ENCODE peak calls at places on chromosomes 1 and 21, in seven cellular contexts. One of them, this sample, is unnamed.

GRCh38 chr1:201792534-201793305 is 36.2 kb upstream of the IPO9 start:
- DNase-seq in M059J: peak
- DNase-seq in iris pigment epithelial cell: peak
- DNase-seq in AG09319: peak
- DNase-seq in CD4-positive, alpha-beta T cell: peak
- DNase-seq in fibroblast of gingiva: peak
- DNase-seq in EL: peak
- DNase-seq in this sample: no peak

GRCh38 chr1:214422137-214422671 is 129.2 kb downstream of the PTPN14 start:
- DNase-seq in M059J: peak
- DNase-seq in EL: peak
- DNase-seq in CD4-positive, alpha-beta T cell: no peak
- DNase-seq in iris pigment epithelial cell: peak
- DNase-seq in fibroblast of gingiva: peak
- DNase-seq in AG09319: no peak
- DNase-seq in this sample: no peak

GRCh38 chr21:38920631-38921398 is 115.1 kb downstream of the ETS2 start:
- DNase-seq in CD4-positive, alpha-beta T cell: no peak
- DNase-seq in EL: peak
- DNase-seq in fibroblast of gingiva: peak
- DNase-seq in iris pigment epithelial cell: peak
- DNase-seq in M059J: peak
- DNase-seq in AG09319: no peak
- DNase-seq in this sample: no peak

GRCh38 chr1:69671363-69672010 is 103.8 kb downstream of the LRRC7 start:
- DNase-seq in M059J: peak
- DNase-seq in AG09319: no peak
- DNase-seq in iris pigment epithelial cell: peak
- DNase-seq in fibroblast of gingiva: no peak
- DNase-seq in CD4-positive, alpha-beta T cell: no peak
- DNase-seq in EL: peak
- DNase-seq in this sample: no peak

GRCh38 chr1:231694081-231694443 is 67.5 kb downstream of the DISC1 start:
- DNase-seq in EL: no peak
- DNase-seq in fibroblast of gingiva: no peak
- DNase-seq in CD4-positive, alpha-beta T cell: no peak
- DNase-seq in M059J: no peak
- DNase-seq in AG09319: no peak
- DNase-seq in iris pigment epithelial cell: no peak
- DNase-seq in this sample: no peak

GRCh38 chr1:115924730-115925129 is 51.6 kb upstream of the SLC22A15 start:
- DNase-seq in AG09319: no peak
- DNase-seq in EL: no peak
- DNase-seq in M059J: no peak
- DNase-seq in CD4-positive, alpha-beta T cell: no peak
- DNase-seq in fibroblast of gingiva: no peak
- DNase-seq in iris pigment epithelial cell: no peak
- DNase-seq in this sample: no peak

GRCh38 chr21:41147979-41148355 is 20.0 kb upstream of the BACE2 start:
- DNase-seq in EL: no peak
- DNase-seq in M059J: no peak
- DNase-seq in AG09319: no peak
- DNase-seq in CD4-positive, alpha-beta T cell: no peak
- DNase-seq in iris pigment epithelial cell: no peak
- DNase-seq in fibroblast of gingiva: no peak
- DNase-seq in this sample: no peak

GRCh38 chr21:29504751-29505321 is 206.1 kb downstream of the BACH1 start:
- DNase-seq in CD4-positive, alpha-beta T cell: no peak
- DNase-seq in iris pigment epithelial cell: peak
- DNase-seq in AG09319: no peak
- DNase-seq in fibroblast of gingiva: peak
- DNase-seq in M059J: peak
- DNase-seq in EL: peak
- DNase-seq in this sample: no peak

GRCh38 chr1:244424649-244425334 is 26.9 kb downstream of the ADSS2 start:
- DNase-seq in EL: no peak
- DNase-seq in fibroblast of gingiva: no peak
- DNase-seq in CD4-positive, alpha-beta T cell: no peak
- DNase-seq in AG09319: no peak
- DNase-seq in M059J: no peak
- DNase-seq in iris pigment epithelial cell: no peak
- DNase-seq in this sample: no peak

GRCh38 chr1:100862591-100862990 is 32.1 kb downstream of the EXTL2 start:
- DNase-seq in M059J: peak
- DNase-seq in CD4-positive, alpha-beta T cell: no peak
- DNase-seq in iris pigment epithelial cell: peak
- DNase-seq in AG09319: no peak
- DNase-seq in fibroblast of gingiva: no peak
- DNase-seq in EL: peak
- DNase-seq in this sample: no peak

GRCh38 chr1:217019475-217019874 is 296.2 kb upstream of the ESRRG start:
- DNase-seq in iris pigment epithelial cell: no peak
- DNase-seq in AG09319: no peak
- DNase-seq in EL: no peak
- DNase-seq in fibroblast of gingiva: no peak
- DNase-seq in M059J: no peak
- DNase-seq in CD4-positive, alpha-beta T cell: no peak
- DNase-seq in this sample: no peak

GRCh38 chr21:32772281-32773047 is 909 bp upstream of the PAXBP1 start:
- DNase-seq in EL: peak
- DNase-seq in AG09319: no peak
- DNase-seq in fibroblast of gingiva: peak
- DNase-seq in CD4-positive, alpha-beta T cell: peak
- DNase-seq in iris pigment epithelial cell: peak
- DNase-seq in M059J: peak
- DNase-seq in this sample: peak

GRCh38 chr1:214004014-214004413 is 16.2 kb downstream of the PROX1 start:
- DNase-seq in iris pigment epithelial cell: no peak
- DNase-seq in EL: no peak
- DNase-seq in AG09319: no peak
- DNase-seq in fibroblast of gingiva: no peak
- DNase-seq in M059J: no peak
- DNase-seq in CD4-positive, alpha-beta T cell: no peak
- DNase-seq in this sample: no peak

GRCh38 chr1:235919797-235920475 is 53.2 kb upstream of the LYST start:
- DNase-seq in fibroblast of gingiva: peak
- DNase-seq in M059J: peak
- DNase-seq in iris pigment epithelial cell: peak
- DNase-seq in EL: peak
- DNase-seq in CD4-positive, alpha-beta T cell: no peak
- DNase-seq in AG09319: no peak
- DNase-seq in this sample: no peak

GRCh38 chr1:24925082-24925779 is 4.8 kb downstream of the RUNX3 start:
- DNase-seq in M059J: no peak
- DNase-seq in EL: no peak
- DNase-seq in CD4-positive, alpha-beta T cell: peak
- DNase-seq in iris pigment epithelial cell: no peak
- DNase-seq in fibroblast of gingiva: no peak
- DNase-seq in AG09319: no peak
- DNase-seq in this sample: peak

GRCh38 chr1:10128081-10128765 is 82.1 kb upstream of the KIF1B start:
- DNase-seq in M059J: no peak
- DNase-seq in iris pigment epithelial cell: no peak
- DNase-seq in CD4-positive, alpha-beta T cell: no peak
- DNase-seq in fibroblast of gingiva: no peak
- DNase-seq in EL: no peak
- DNase-seq in AG09319: no peak
- DNase-seq in this sample: no peak

GRCh38 chr1:157110003-157110402 is 10.4 kb upstream of the ETV3L start:
- DNase-seq in fibroblast of gingiva: peak
- DNase-seq in CD4-positive, alpha-beta T cell: no peak
- DNase-seq in M059J: no peak
- DNase-seq in EL: no peak
- DNase-seq in iris pigment epithelial cell: no peak
- DNase-seq in AG09319: no peak
- DNase-seq in this sample: no peak